ENCODE peak calls at places on chromosomes 11 and 22, in four cellular contexts. One of them, this sample, is unnamed.
A peak's percentile ranks its signal among the peaks of the same experiment; 100 is the strongest.

GRCh38 chr11:82225502-82225901 is 508.2 kb downstream of the FAM181B start:
- DNase-seq in A549: no peak
- DNase-seq in tibial nerve: no peak
- DNase-seq in heart right ventricle: no peak
- DNase-seq in this sample: no peak

GRCh38 chr11:120342226-120342625 is 6.0 kb downstream of the ARHGEF12 start:
- DNase-seq in heart right ventricle: no peak
- DNase-seq in A549: no peak
- DNase-seq in tibial nerve: no peak
- DNase-seq in this sample: no peak

GRCh38 chr22:43501951-43502874 is 90.4 kb downstream of the MPPED1 start:
- DNase-seq in tibial nerve: no peak
- DNase-seq in heart right ventricle: no peak
- DNase-seq in A549: no peak
- DNase-seq in this sample: no peak

GRCh38 chr11:134393638-134394037 is 18.4 kb downstream of the B3GAT1 start:
- DNase-seq in heart right ventricle: no peak
- DNase-seq in A549: peak; percentile 5
- DNase-seq in tibial nerve: no peak
- DNase-seq in this sample: no peak

GRCh38 chr11:45674481-45675190 is 9.2 kb upstream of the CHST1 start:
- DNase-seq in heart right ventricle: no peak
- DNase-seq in tibial nerve: no peak
- DNase-seq in A549: no peak
- DNase-seq in this sample: peak; percentile 31

GRCh38 chr11:135075740-135076139 is 663.7 kb upstream of the B3GAT1 start:
- DNase-seq in tibial nerve: peak; percentile 57
- DNase-seq in heart right ventricle: peak; percentile 35
- DNase-seq in A549: peak; percentile 83
- DNase-seq in this sample: peak; percentile 87

GRCh38 chr11:71489311-71490043 is 36.5 kb downstream of the NADSYN1 start:
- DNase-seq in A549: peak; percentile 23
- DNase-seq in heart right ventricle: no peak
- DNase-seq in tibial nerve: no peak
- DNase-seq in this sample: peak; percentile 58

GRCh38 chr11:109971184-109971523 is 122.0 kb upstream of the ZC3H12C start:
- DNase-seq in heart right ventricle: no peak
- DNase-seq in tibial nerve: no peak
- DNase-seq in A549: no peak
- DNase-seq in this sample: no peak

GRCh38 chr22:17842386-17842785 is 68.1 kb upstream of the BID start:
- DNase-seq in heart right ventricle: no peak
- DNase-seq in tibial nerve: no peak
- DNase-seq in A549: no peak
- DNase-seq in this sample: no peak

GRCh38 chr11:44939673-44940072 is 11.0 kb downstream of the TP53I11 start:
- DNase-seq in heart right ventricle: peak; percentile 40
- DNase-seq in A549: no peak
- DNase-seq in tibial nerve: no peak
- DNase-seq in this sample: no peak

GRCh38 chr11:21582791-21583190 is 610.1 kb upstream of the ANO5 start:
- DNase-seq in heart right ventricle: no peak
- DNase-seq in A549: no peak
- DNase-seq in tibial nerve: no peak
- DNase-seq in this sample: no peak

GRCh38 chr11:74570266-74571061 is 21.9 kb upstream of the POLD3 start:
- DNase-seq in heart right ventricle: no peak
- DNase-seq in A549: peak; percentile 70
- DNase-seq in tibial nerve: no peak
- DNase-seq in this sample: no peak

GRCh38 chr22:43162412-43163150 is 11.2 kb downstream of the TSPO start:
- DNase-seq in A549: no peak
- DNase-seq in heart right ventricle: no peak
- DNase-seq in tibial nerve: no peak
- DNase-seq in this sample: peak; percentile 41

GRCh38 chr11:68149417-68149816 is 28.2 kb upstream of the CHKA start:
- DNase-seq in tibial nerve: no peak
- DNase-seq in heart right ventricle: no peak
- DNase-seq in A549: no peak
- DNase-seq in this sample: no peak

GRCh38 chr22:43419371-43420080 is 7.7 kb downstream of the MPPED1 start:
- DNase-seq in A549: no peak
- DNase-seq in heart right ventricle: no peak
- DNase-seq in tibial nerve: no peak
- DNase-seq in this sample: no peak

GRCh38 chr22:31625661-31626426 is 36.2 kb downstream of the PISD start:
- DNase-seq in A549: no peak
- DNase-seq in tibial nerve: peak; percentile 29
- DNase-seq in heart right ventricle: peak; percentile 37
- DNase-seq in this sample: no peak

GRCh38 chr11:11574373-11574772 is 47.4 kb downstream of the GALNT18 start:
- DNase-seq in heart right ventricle: no peak
- DNase-seq in tibial nerve: no peak
- DNase-seq in A549: no peak
- DNase-seq in this sample: no peak

GRCh38 chr11:123187221-123187620 is 7.8 kb downstream of the CLMP start:
- DNase-seq in A549: no peak
- DNase-seq in heart right ventricle: no peak
- DNase-seq in tibial nerve: no peak
- DNase-seq in this sample: no peak

GRCh38 chr11:83727251-83727650 is 441.1 kb upstream of the CCDC90B start:
- DNase-seq in tibial nerve: no peak
- DNase-seq in A549: no peak
- DNase-seq in heart right ventricle: no peak
- DNase-seq in this sample: no peak

GRCh38 chr11:44941286-44942021 is 9.2 kb downstream of the TP53I11 start:
- DNase-seq in tibial nerve: no peak
- DNase-seq in heart right ventricle: no peak
- DNase-seq in A549: no peak
- DNase-seq in this sample: no peak

GRCh38 chr11:17401841-17402240 is 13.4 kb upstream of the KCNJ11 start:
- DNase-seq in heart right ventricle: no peak
- DNase-seq in A549: no peak
- DNase-seq in tibial nerve: no peak
- DNase-seq in this sample: no peak

GRCh38 chr11:100719809-100720221 is 32.7 kb downstream of the ARHGAP42 start:
- DNase-seq in heart right ventricle: peak; percentile 32
- DNase-seq in tibial nerve: peak; percentile 51
- DNase-seq in A549: peak; percentile 72
- DNase-seq in this sample: peak; percentile 57

GRCh38 chr11:70859180-70859579 is 393.2 kb downstream of the SHANK2 start:
- DNase-seq in A549: no peak
- DNase-seq in heart right ventricle: no peak
- DNase-seq in tibial nerve: no peak
- DNase-seq in this sample: no peak

GRCh38 chr11:324131-324530 is 3.5 kb upstream of the IFITM3 start:
- DNase-seq in heart right ventricle: no peak
- DNase-seq in A549: no peak
- DNase-seq in tibial nerve: no peak
- DNase-seq in this sample: no peak

GRCh38 chr11:111963786-111964385 is 26.7 kb downstream of the DIXDC1 start:
- DNase-seq in tibial nerve: no peak
- DNase-seq in A549: no peak
- DNase-seq in heart right ventricle: no peak
- DNase-seq in this sample: no peak

DNA sequence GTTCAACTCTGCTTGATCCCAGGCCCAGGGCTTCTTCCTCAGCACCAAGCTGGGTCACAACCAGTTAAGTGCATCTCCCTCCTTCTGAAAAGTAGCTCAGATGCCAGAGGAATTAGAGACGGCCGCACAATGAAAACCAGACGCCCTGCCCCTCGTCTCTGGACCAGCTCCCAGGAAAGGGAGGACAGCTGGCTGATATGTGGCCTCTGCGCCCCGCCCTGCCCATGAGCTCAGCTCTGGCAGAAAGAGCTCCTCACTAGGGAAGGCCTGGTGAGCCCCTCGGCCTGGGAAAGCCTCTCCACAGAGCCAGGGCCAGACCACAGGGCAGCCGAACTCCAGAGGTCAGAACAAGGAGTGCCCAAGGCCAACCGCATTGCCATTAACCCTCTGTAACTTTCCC is 18.1 kb upstream of the SCGB1A1 start:
- DNase-seq in A549: no peak
- DNase-seq in heart right ventricle: peak; percentile 81
- DNase-seq in tibial nerve: peak; percentile 85
- DNase-seq in this sample: peak; percentile 93
- H3K27ac ChIP-seq in A549: peak overlapping the region; percentile 48
- H3K27ac ChIP-seq in heart right ventricle: peak overlapping the region; percentile 86
- H3K27ac ChIP-seq in tibial nerve: peak overlapping the region; percentile 79
- H3K27ac ChIP-seq in this sample: peak overlapping the region; percentile 54

DNA sequence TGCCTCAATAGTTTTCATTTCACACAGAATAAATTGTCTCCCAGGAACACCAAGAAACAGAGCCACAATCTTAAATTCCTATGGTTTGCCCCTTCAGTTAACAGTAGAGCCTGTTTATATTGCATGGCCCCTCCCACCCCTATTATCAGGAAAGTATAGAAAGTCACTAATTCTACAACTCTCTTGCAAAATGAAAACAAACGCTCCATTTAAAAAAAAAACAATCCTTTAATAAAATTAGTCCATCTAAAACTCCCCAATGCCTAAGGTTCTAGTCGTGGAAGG is 8.0 kb downstream of the DPAGT1 start:
- DNase-seq in heart right ventricle: no peak
- DNase-seq in tibial nerve: no peak
- DNase-seq in A549: no peak
- DNase-seq in this sample: no peak
- H3K27ac ChIP-seq in heart right ventricle: peak overlapping the region; percentile 95
- H3K27ac ChIP-seq in tibial nerve: peak overlapping the region; percentile 95
- H3K27ac ChIP-seq in A549: peak overlapping the region; percentile 100
- H3K27ac ChIP-seq in this sample: peak overlapping the region; percentile 70

DNA sequence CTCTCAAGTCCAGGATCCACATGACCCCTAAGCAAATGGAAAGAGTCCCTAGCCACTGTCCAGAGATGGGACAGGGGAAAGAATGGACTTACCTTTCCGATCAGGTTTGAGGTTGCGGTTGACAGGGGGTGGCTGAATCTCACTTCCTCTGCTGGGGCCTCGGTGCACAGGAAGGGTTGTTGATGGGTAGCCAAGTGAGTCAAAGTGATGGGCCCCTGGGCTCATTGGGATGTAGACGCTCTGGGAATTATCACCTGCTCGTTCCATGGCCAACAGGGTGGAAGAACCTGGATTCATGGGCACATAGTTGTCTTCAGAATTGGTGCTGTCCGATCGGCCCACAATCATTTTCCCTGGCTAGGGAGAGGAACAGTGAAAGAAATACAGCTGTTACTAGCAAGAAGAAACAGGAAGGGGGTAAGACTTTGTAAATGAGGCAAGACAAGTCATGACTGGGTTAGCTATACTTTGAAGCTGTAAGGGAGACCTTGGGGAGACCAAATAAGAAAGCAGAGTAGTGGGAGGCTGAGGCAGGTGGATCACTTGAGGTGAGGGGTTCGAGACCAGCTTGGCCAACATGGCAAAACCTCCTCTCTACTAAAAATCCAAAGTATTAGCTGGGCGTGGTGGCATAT is 34.7 kb downstream of the USP35 start:
- DNase-seq in tibial nerve: no peak
- DNase-seq in heart right ventricle: no peak
- DNase-seq in A549: no peak
- DNase-seq in this sample: no peak
- H3K27ac ChIP-seq in tibial nerve: no peak overlapping the region
- H3K27ac ChIP-seq in heart right ventricle: no peak overlapping the region
- H3K27ac ChIP-seq in A549: no peak overlapping the region
- H3K27ac ChIP-seq in this sample: no peak overlapping the region

GRCh38 chr11:132962026-132962425 is 570.3 kb downstream of the OPCML start:
- DNase-seq in heart right ventricle: no peak
- DNase-seq in tibial nerve: no peak
- DNase-seq in A549: no peak
- DNase-seq in this sample: no peak
- H3K27ac ChIP-seq in heart right ventricle: no peak overlapping the region
- H3K27ac ChIP-seq in tibial nerve: no peak overlapping the region
- H3K27ac ChIP-seq in A549: no peak overlapping the region
- H3K27ac ChIP-seq in this sample: no peak overlapping the region

GRCh38 chr11:12706531-12707499 is 32.6 kb downstream of the TEAD1 start:
- DNase-seq in heart right ventricle: peak; percentile 30
- DNase-seq in A549: no peak
- DNase-seq in tibial nerve: no peak
- DNase-seq in this sample: no peak
- H3K27ac ChIP-seq in heart right ventricle: peak overlapping the region; percentile 38
- H3K27ac ChIP-seq in A549: peak overlapping the region; percentile 39
- H3K27ac ChIP-seq in tibial nerve: no peak overlapping the region
- H3K27ac ChIP-seq in this sample: no peak overlapping the region

GRCh38 chr22:35460678-35461077 is 60.7 kb downstream of the MCM5 start:
- DNase-seq in A549: no peak
- DNase-seq in tibial nerve: no peak
- DNase-seq in heart right ventricle: no peak
- DNase-seq in this sample: no peak
- H3K27ac ChIP-seq in A549: no peak overlapping the region
- H3K27ac ChIP-seq in tibial nerve: no peak overlapping the region
- H3K27ac ChIP-seq in heart right ventricle: no peak overlapping the region
- H3K27ac ChIP-seq in this sample: no peak overlapping the region

GRCh38 chr22:37010174-37010573 is 9.1 kb downstream of the TST start:
- DNase-seq in heart right ventricle: no peak
- DNase-seq in A549: no peak
- DNase-seq in tibial nerve: no peak
- DNase-seq in this sample: no peak
- H3K27ac ChIP-seq in heart right ventricle: no peak overlapping the region
- H3K27ac ChIP-seq in A549: no peak overlapping the region
- H3K27ac ChIP-seq in tibial nerve: no peak overlapping the region
- H3K27ac ChIP-seq in this sample: no peak overlapping the region